ENCODE peak calls at places on chromosomes 5 and 9, in four cellular contexts. F is WTC11, G is K562, R is H1. Y is an unnamed sample.

GRCh38 chr9:96497117-96497399 is 47.1 kb downstream of the HABP4 start:
- DNase-seq in F (no peak), G (no peak), R (no peak), Y (no peak)

GRCh38 chr5:151739395-151739794 is 19.0 kb downstream of the ATOX1 start:
- DNase-seq in F (peak), G (no peak), R (no peak), Y (peak)

GRCh38 chr5:39608024-39608423 is 183.2 kb upstream of the DAB2 start:
- DNase-seq in F (no peak), G (no peak), R (no peak), Y (no peak)

GRCh38 chr5:10555134-10555733 is 8.6 kb upstream of the ANKRD33B start:
- DNase-seq in F (no peak), G (no peak), R (no peak), Y (peak)

GRCh38 chr5:129670944-129671343 is 77.0 kb upstream of the MINAR2 start:
- DNase-seq in F (no peak), G (no peak), R (no peak), Y (no peak)

GRCh38 chr5:99141534-99142135 is 212.8 kb upstream of the CHD1 start:
- DNase-seq in F (no peak), G (no peak), R (no peak), Y (no peak)

GRCh38 chr5:119136666-119137318 is 65.9 kb downstream of the DMXL1 start:
- DNase-seq in F (no peak), G (no peak), R (no peak), Y (no peak)

GRCh38 chr5:55599148-55600050 is 64.6 kb upstream of the PLPP1 start:
- DNase-seq in F (no peak), G (no peak), R (peak), Y (no peak)

GRCh38 chr9:426264-426663 is 211.6 kb downstream of the DOCK8 start:
- DNase-seq in F (no peak), G (no peak), R (no peak), Y (no peak)

GRCh38 chr5:172436874-172437369 is 17.4 kb downstream of the SH3PXD2B start:
- DNase-seq in F (no peak), G (no peak), R (no peak), Y (no peak)

GRCh38 chr9:125911861-125912260 is 164.7 kb downstream of the PBX3 start:
- DNase-seq in F (no peak), G (no peak), R (no peak), Y (no peak)

GRCh38 chr5:170420809-170421412 is 31.7 kb upstream of the KCNMB1 start:
- DNase-seq in F (peak), G (peak), R (peak), Y (peak)

GRCh38 chr9:109027176-109027575 is 13.9 kb upstream of the CTNNAL1 start:
- DNase-seq in F (no peak), G (no peak), R (no peak), Y (no peak)

GRCh38 chr9:109968702-109969450 is 188.9 kb downstream of the PALM2AKAP2 start:
- DNase-seq in F (peak), G (no peak), R (peak), Y (no peak)

GRCh38 chr5:11733185-11733839 is 170.9 kb downstream of the CTNND2 start:
- DNase-seq in F (no peak), G (no peak), R (no peak), Y (no peak)

GRCh38 chr5:76271836-76272235 is 131.2 kb upstream of the IQGAP2 start:
- DNase-seq in F (no peak), G (no peak), R (no peak), Y (no peak)

GRCh38 chr5:127031147-127031862 is 947 bp upstream of the MARCHF3 start:
- DNase-seq in F (peak), G (no peak), R (no peak), Y (no peak)

GRCh38 chr9:91727316-91727861 is 222.6 kb downstream of the ROR2 start:
- DNase-seq in F (peak), G (peak), R (peak), Y (peak)

GRCh38 chr9:122402403-122403268 is 31.8 kb downstream of the PTGS1 start:
- DNase-seq in F (no peak), G (peak), R (no peak), Y (no peak)

DNA sequence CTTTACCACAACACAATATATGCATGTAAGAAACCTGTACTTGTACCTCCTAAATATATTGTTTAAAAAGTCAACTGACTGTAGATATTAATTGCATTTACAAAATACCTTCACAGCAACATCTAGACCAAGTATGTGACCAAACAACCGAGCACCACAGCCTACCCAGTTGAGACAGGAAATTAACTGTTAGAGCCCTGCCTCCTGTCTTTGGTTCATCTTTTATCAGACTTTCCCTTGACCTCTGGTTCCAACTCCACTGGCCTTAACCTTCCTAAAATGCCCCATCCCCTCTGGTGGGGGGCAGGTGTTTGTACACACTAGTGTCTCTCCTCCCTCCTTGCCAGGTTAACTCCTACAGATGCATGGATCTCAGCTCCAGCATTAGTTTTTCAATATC is 155.0 kb upstream of the PANK3 start:
- DNase-seq in F (no peak), G (no peak), R (no peak), Y (no peak)
- TF ChIP-seq TEAD4 in F (no peak), G (no peak), R (no peak), Y (no peak)

GRCh38 chr5:103886826-103887225 is 324.2 kb upstream of the NUDT12 start:
- DNase-seq in F (no peak), G (no peak), R (no peak), Y (no peak)

GRCh38 chr5:103890313-103890712 is 327.7 kb upstream of the NUDT12 start:
- DNase-seq in F (no peak), G (no peak), R (no peak), Y (no peak)

GRCh38 chr5:103889500-103890209 is 327.1 kb upstream of the NUDT12 start:
- DNase-seq in F (no peak), G (no peak), R (no peak), Y (no peak)

GRCh38 chr5:103894882-103895281 is 332.3 kb upstream of the NUDT12 start:
- DNase-seq in F (peak), G (no peak), R (no peak), Y (peak)

GRCh38 chr5:103891151-103891550 is 328.6 kb upstream of the NUDT12 start:
- DNase-seq in F (no peak), G (no peak), R (no peak), Y (no peak)
- TF ChIP-seq MAX in F (no peak), G (no peak), R (no peak), Y (no peak)

DNA sequence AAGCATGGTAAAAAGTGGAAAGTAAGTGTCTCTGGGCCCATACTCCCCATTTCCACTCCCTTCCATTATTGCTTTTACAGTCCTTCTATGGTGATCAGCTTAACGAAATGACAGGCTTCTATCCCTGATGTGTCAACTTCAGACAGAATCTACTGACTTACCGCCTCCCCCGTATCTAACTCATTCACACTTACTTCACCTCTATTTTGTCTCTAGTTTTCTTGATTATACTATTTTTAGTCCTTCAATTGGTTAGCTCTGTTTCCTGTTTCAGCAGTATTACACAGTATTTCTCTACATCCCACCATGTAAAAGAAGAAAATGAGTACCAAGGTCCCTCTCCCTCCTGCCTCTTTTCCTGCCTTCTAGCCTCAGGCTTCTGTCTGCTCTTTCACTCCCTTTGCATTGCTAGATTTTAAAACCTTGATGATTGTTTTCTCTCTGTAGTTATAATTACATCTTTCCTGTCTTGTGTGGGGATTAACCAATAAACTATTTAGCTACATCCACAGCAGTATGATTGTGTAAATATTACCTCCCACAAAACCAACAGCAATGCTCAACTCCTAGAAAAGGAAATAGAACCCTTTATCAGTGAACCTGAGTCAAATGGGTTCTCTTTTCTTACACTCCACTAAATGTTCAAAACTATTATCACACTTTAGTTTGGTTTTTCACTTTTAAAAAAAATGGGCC is 53.4 kb downstream of the GNAQ start:
- DNase-seq in F (no peak), G (peak), R (no peak), Y (no peak)
- TF ChIP-seq TEAD4 in F (no peak), G (no peak), R (no peak), Y (no peak)

DNA sequence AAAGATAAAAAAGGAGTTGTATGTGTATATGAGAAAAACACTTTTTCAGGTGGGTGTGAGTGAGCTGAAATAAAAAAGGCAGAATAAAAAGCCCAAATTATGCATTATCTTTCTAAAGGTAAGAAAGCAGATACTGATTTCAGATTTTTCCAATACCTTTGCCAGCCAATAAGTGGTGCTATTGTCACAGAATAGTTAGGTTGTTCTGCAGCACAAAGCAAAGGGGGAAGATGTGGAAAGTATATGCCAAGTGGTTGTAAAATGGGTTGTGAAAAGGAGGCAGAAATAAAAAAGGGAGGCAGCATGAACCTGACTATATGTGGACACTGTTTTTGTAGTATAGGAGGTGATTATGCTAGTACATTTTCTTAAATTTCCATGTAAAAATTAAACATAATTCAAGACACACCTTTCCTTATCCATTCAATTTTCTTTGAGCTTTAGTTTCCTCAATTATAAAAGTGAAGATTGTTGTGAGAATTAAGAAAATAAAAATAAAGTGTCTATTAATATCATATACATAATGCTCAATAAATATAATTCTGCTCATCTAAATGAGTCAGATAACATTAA is 106.7 kb downstream of the SMIM15 start:
- DNase-seq in F (no peak), G (peak), R (no peak), Y (peak)
- TF ChIP-seq MAX in F (no peak), G (no peak), R (no peak), Y (no peak)

Y was measured in SK-N-SH.